ENCODE peak calls at places on chromosomes 13 and 19, in eight cellular contexts. One of them, this sample, is unnamed. For H3K9me3, the result is how much of the 10 kb centered on the place peaks cover.

GRCh38 chr19:38912600-38913514 is 871 bp upstream of the CCER2 start:
- DNase-seq in transverse colon: no peak
- DNase-seq in spleen: no peak
- DNase-seq in SK-N-SH: no peak
- DNase-seq in suprapubic skin: no peak
- DNase-seq in upper lobe of left lung: no peak
- DNase-seq in sigmoid colon: no peak
- DNase-seq in esophagus muscularis mucosa: no peak
- DNase-seq in this sample: no peak

GRCh38 chr13:30676672-30677071 is 58.7 kb upstream of the ALOX5AP start:
- DNase-seq in SK-N-SH: no peak
- DNase-seq in upper lobe of left lung: no peak
- DNase-seq in spleen: no peak
- DNase-seq in sigmoid colon: no peak
- DNase-seq in esophagus muscularis mucosa: no peak
- DNase-seq in transverse colon: no peak
- DNase-seq in suprapubic skin: no peak
- DNase-seq in this sample: no peak

GRCh38 chr13:29959086-29959485 is 108.7 kb upstream of the UBL3 start:
- DNase-seq in transverse colon: no peak
- DNase-seq in SK-N-SH: no peak
- DNase-seq in upper lobe of left lung: no peak
- DNase-seq in suprapubic skin: no peak
- DNase-seq in esophagus muscularis mucosa: no peak
- DNase-seq in sigmoid colon: no peak
- DNase-seq in spleen: no peak
- DNase-seq in this sample: no peak

GRCh38 chr13:111629457-111629856 is 309.0 kb downstream of the TEX29 start:
- DNase-seq in sigmoid colon: peak
- DNase-seq in transverse colon: no peak
- DNase-seq in spleen: no peak
- DNase-seq in esophagus muscularis mucosa: no peak
- DNase-seq in upper lobe of left lung: no peak
- DNase-seq in suprapubic skin: no peak
- DNase-seq in SK-N-SH: no peak
- DNase-seq in this sample: no peak

GRCh38 chr19:44752123-44752815 is 3.8 kb downstream of the BCL3 start:
- DNase-seq in SK-N-SH: no peak
- DNase-seq in spleen: no peak
- DNase-seq in sigmoid colon: no peak
- DNase-seq in suprapubic skin: no peak
- DNase-seq in upper lobe of left lung: no peak
- DNase-seq in transverse colon: no peak
- DNase-seq in esophagus muscularis mucosa: no peak
- DNase-seq in this sample: no peak

GRCh38 chr13:81987159-81987558 is 1646.2 kb upstream of the SPRY2 start:
- DNase-seq in suprapubic skin: no peak
- DNase-seq in SK-N-SH: no peak
- DNase-seq in upper lobe of left lung: no peak
- DNase-seq in spleen: no peak
- DNase-seq in sigmoid colon: no peak
- DNase-seq in esophagus muscularis mucosa: no peak
- DNase-seq in transverse colon: no peak
- DNase-seq in this sample: no peak

GRCh38 chr13:80716610-80717081 is 375.7 kb upstream of the SPRY2 start:
- DNase-seq in sigmoid colon: peak
- DNase-seq in spleen: peak
- DNase-seq in esophagus muscularis mucosa: no peak
- DNase-seq in upper lobe of left lung: no peak
- DNase-seq in suprapubic skin: no peak
- DNase-seq in transverse colon: no peak
- DNase-seq in SK-N-SH: no peak
- DNase-seq in this sample: no peak

GRCh38 chr19:27774827-27775226 is 1438.1 kb downstream of the UQCRFS1 start:
- DNase-seq in SK-N-SH: no peak
- DNase-seq in sigmoid colon: no peak
- DNase-seq in upper lobe of left lung: no peak
- DNase-seq in suprapubic skin: no peak
- DNase-seq in transverse colon: no peak
- DNase-seq in esophagus muscularis mucosa: no peak
- DNase-seq in spleen: no peak
- DNase-seq in this sample: no peak

GRCh38 chr13:59680429-59681024 is 483.2 kb downstream of the DIAPH3 start:
- DNase-seq in upper lobe of left lung: no peak
- DNase-seq in SK-N-SH: no peak
- DNase-seq in suprapubic skin: no peak
- DNase-seq in sigmoid colon: no peak
- DNase-seq in transverse colon: no peak
- DNase-seq in esophagus muscularis mucosa: no peak
- DNase-seq in spleen: no peak
- DNase-seq in this sample: no peak

GRCh38 chr13:51581148-51581820 is 3.0 kb upstream of the WDFY2 start:
- DNase-seq in upper lobe of left lung: no peak
- DNase-seq in spleen: no peak
- DNase-seq in SK-N-SH: no peak
- DNase-seq in esophagus muscularis mucosa: no peak
- DNase-seq in sigmoid colon: no peak
- DNase-seq in transverse colon: no peak
- DNase-seq in suprapubic skin: no peak
- DNase-seq in this sample: no peak

GRCh38 chr19:5470264-5470671 is 15.1 kb downstream of the ZNRF4 start:
- DNase-seq in suprapubic skin: no peak
- DNase-seq in upper lobe of left lung: no peak
- DNase-seq in spleen: no peak
- DNase-seq in esophagus muscularis mucosa: no peak
- DNase-seq in SK-N-SH: no peak
- DNase-seq in sigmoid colon: no peak
- DNase-seq in transverse colon: peak
- DNase-seq in this sample: peak

GRCh38 chr19:2744113-2744512 is 4.3 kb upstream of the SLC39A3 start:
- DNase-seq in transverse colon: no peak
- DNase-seq in sigmoid colon: no peak
- DNase-seq in SK-N-SH: no peak
- DNase-seq in upper lobe of left lung: no peak
- DNase-seq in suprapubic skin: no peak
- DNase-seq in spleen: no peak
- DNase-seq in esophagus muscularis mucosa: no peak
- DNase-seq in this sample: no peak

GRCh38 chr19:2740314-2740656 is 468 bp upstream of the SLC39A3 start:
- DNase-seq in transverse colon: no peak
- DNase-seq in sigmoid colon: no peak
- DNase-seq in esophagus muscularis mucosa: no peak
- DNase-seq in spleen: no peak
- DNase-seq in SK-N-SH: no peak
- DNase-seq in suprapubic skin: no peak
- DNase-seq in upper lobe of left lung: no peak
- DNase-seq in this sample: no peak

GRCh38 chr19:2736550-2737190 is 3.1 kb downstream of the SLC39A3 start:
- DNase-seq in spleen: no peak
- DNase-seq in SK-N-SH: no peak
- DNase-seq in sigmoid colon: no peak
- DNase-seq in upper lobe of left lung: no peak
- DNase-seq in esophagus muscularis mucosa: no peak
- DNase-seq in suprapubic skin: no peak
- DNase-seq in transverse colon: no peak
- DNase-seq in this sample: no peak

GRCh38 chr19:2743099-2743498 is 3.3 kb upstream of the SLC39A3 start:
- DNase-seq in sigmoid colon: no peak
- DNase-seq in suprapubic skin: no peak
- DNase-seq in transverse colon: no peak
- DNase-seq in esophagus muscularis mucosa: no peak
- DNase-seq in SK-N-SH: no peak
- DNase-seq in spleen: no peak
- DNase-seq in upper lobe of left lung: no peak
- DNase-seq in this sample: no peak

GRCh38 chr19:2739602-2740313 is at the start of gene SLC39A3:
- DNase-seq in suprapubic skin: peak
- DNase-seq in spleen: peak
- DNase-seq in SK-N-SH: peak
- DNase-seq in sigmoid colon: peak
- DNase-seq in transverse colon: peak
- DNase-seq in esophagus muscularis mucosa: peak
- DNase-seq in upper lobe of left lung: peak
- DNase-seq in this sample: peak
- H3K9me3 ChIP-seq in suprapubic skin: under half
- H3K9me3 ChIP-seq in spleen: under half
- H3K9me3 ChIP-seq in SK-N-SH: under half
- H3K9me3 ChIP-seq in sigmoid colon: under half
- H3K9me3 ChIP-seq in transverse colon: under half
- H3K9me3 ChIP-seq in esophagus muscularis mucosa: under half
- H3K9me3 ChIP-seq in upper lobe of left lung: under half
- H3K9me3 ChIP-seq in this sample: under half

DNA sequence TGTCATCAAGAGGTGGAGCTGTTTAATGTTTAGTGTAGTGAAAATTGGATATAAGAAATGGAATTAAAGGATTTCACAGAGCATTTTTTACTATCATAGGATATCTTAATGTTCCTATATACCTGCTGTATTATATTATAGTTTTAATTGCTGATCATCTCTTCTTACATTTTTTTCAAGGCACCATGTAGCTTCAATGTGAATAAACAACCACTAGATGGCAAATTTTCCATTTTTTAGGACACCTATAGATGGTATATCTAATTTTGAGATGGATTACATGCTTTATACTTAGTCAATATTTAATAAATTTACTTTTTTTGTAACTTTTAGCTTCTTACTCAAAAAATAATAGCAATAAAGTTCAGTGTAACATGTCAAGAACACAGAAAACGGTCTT is 9.0 kb upstream of the ATXN8OS start:
- DNase-seq in upper lobe of left lung: no peak
- DNase-seq in sigmoid colon: no peak
- DNase-seq in esophagus muscularis mucosa: no peak
- DNase-seq in spleen: no peak
- DNase-seq in suprapubic skin: no peak
- DNase-seq in transverse colon: no peak
- DNase-seq in SK-N-SH: peak
- DNase-seq in this sample: no peak
- TF ChIP-seq CTCF in upper lobe of left lung: no peak
- TF ChIP-seq CTCF in sigmoid colon: no peak
- TF ChIP-seq CTCF in esophagus muscularis mucosa: no peak
- TF ChIP-seq CTCF in spleen: no peak
- TF ChIP-seq CTCF in suprapubic skin: no peak
- TF ChIP-seq CTCF in transverse colon: peak
- TF ChIP-seq CTCF in SK-N-SH: peak
- TF ChIP-seq CTCF in this sample: peak

DNA sequence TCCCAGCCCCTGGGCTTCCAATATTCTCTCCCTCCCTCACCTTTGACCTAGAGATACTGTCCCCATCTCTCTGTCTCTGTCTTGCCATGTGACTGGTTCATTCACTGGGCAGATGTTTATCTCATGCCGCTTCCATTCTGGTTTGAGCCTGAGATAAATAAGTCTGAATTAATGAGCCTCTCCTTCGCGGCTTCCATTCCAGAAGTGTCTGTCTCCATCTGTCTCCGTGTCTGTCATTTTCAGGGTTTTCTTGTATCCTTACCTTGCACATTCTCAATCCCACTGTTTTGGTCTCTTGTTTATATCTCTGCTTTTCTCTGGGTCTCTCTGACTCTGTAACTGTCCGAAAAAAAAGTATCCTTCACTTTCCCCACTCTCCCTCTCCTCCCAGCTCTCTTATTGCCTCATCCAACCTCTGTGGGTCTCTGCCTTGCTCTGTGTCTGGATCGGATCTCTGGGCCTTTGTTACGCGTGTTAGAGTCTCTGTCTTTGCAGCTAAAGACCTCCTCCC is 4.3 kb downstream of the SPHK2 start:
- DNase-seq in sigmoid colon: no peak
- DNase-seq in suprapubic skin: no peak
- DNase-seq in SK-N-SH: peak
- DNase-seq in transverse colon: no peak
- DNase-seq in esophagus muscularis mucosa: no peak
- DNase-seq in upper lobe of left lung: no peak
- DNase-seq in spleen: no peak
- DNase-seq in this sample: no peak
- TF ChIP-seq POLR2AphosphoS5 in sigmoid colon: no peak
- TF ChIP-seq POLR2AphosphoS5 in suprapubic skin: no peak
- TF ChIP-seq POLR2AphosphoS5 in SK-N-SH: peak
- TF ChIP-seq POLR2AphosphoS5 in transverse colon: no peak
- TF ChIP-seq POLR2AphosphoS5 in esophagus muscularis mucosa: no peak
- TF ChIP-seq POLR2AphosphoS5 in upper lobe of left lung: no peak
- TF ChIP-seq POLR2AphosphoS5 in spleen: no peak
- TF ChIP-seq POLR2AphosphoS5 in this sample: no peak

DNA sequence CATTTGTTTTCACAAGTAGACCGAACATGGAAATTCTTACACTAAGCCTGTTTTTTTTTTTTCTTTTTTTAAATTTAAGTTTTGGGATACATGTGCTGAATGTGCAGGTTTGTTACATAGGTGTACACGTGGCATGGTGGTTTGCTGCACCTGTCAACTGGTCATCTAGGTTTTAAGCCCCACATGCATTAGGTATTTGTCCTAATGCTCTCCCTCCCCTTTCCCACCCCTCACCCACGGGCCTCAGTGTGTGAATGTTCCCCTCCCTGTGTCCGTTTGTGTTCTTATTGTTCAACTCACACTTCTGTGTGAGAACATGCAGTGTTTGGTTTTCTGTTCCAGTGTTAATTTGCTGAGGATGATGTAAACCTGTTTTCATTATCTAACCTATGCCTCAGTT is 2.6 kb downstream of the NLRP4 start:
- DNase-seq in transverse colon: no peak
- DNase-seq in sigmoid colon: no peak
- DNase-seq in suprapubic skin: no peak
- DNase-seq in esophagus muscularis mucosa: no peak
- DNase-seq in spleen: no peak
- DNase-seq in upper lobe of left lung: no peak
- DNase-seq in SK-N-SH: no peak
- DNase-seq in this sample: no peak
- H3K9me3 ChIP-seq in transverse colon: under half
- H3K9me3 ChIP-seq in sigmoid colon: under half
- H3K9me3 ChIP-seq in suprapubic skin: under half
- H3K9me3 ChIP-seq in esophagus muscularis mucosa: under half
- H3K9me3 ChIP-seq in spleen: under half
- H3K9me3 ChIP-seq in upper lobe of left lung: under half
- H3K9me3 ChIP-seq in SK-N-SH: under half
- H3K9me3 ChIP-seq in this sample: under half

DNA sequence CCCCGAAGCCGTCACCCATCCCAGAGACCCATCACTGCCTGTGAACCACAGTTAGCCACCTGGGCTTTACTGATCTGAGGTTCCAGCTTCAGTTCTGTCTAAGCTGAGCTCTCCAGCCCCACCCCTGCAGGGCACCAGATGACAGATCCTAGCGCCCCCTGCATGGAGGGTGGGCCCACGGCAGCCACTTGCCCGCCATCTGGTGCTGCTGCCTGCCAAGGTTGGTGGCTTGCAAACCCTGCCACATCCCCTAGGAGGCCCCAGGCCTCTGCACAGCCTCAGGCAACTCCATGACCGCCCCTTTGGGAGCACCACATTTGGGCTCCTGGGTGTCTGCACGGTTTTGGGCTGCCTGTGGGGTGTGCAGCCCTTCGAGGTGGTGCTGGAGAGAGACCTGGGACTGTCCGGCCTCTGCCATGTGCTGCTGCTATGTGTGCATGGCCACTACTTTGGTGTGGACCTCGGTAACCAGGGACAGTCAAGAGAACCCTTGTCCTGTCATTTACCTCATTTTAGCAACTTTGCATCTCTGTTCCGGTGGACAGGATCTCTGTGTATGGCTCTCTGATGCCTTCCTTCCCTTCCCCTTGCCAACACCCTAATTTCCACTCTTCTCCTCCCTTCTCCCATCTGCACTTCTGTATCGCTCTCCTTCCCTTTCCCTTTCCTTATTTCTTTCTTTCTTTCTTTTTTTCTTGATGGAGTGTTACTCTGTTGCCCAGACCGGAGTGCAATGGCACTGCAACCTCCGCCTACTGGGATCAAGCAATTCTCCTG is 17.4 kb upstream of the SDHAF1 start:
- DNase-seq in suprapubic skin: no peak
- DNase-seq in SK-N-SH: peak
- DNase-seq in upper lobe of left lung: no peak
- DNase-seq in transverse colon: no peak
- DNase-seq in spleen: no peak
- DNase-seq in sigmoid colon: no peak
- DNase-seq in esophagus muscularis mucosa: no peak
- DNase-seq in this sample: no peak
- TF ChIP-seq CTCF in suprapubic skin: no peak
- TF ChIP-seq CTCF in SK-N-SH: no peak
- TF ChIP-seq CTCF in upper lobe of left lung: no peak
- TF ChIP-seq CTCF in transverse colon: no peak
- TF ChIP-seq CTCF in spleen: no peak
- TF ChIP-seq CTCF in sigmoid colon: no peak
- TF ChIP-seq CTCF in esophagus muscularis mucosa: no peak
- TF ChIP-seq CTCF in this sample: no peak